ENCODE peak calls at places on chromosomes 6 and 20, in five cellular contexts. V is right cardiac atrium, I is AG04450, J is uterus, M is suprapubic skin. K is an unnamed sample. For H3K9me3, the result is how much of the 10 kb centered on the place peaks cover.

GRCh38 chr20:52048365-52048764 is 143.2 kb downstream of the ZFP64 start:
- DNase-seq in I (no peak), M (no peak), J (no peak), V (no peak), K (no peak)

GRCh38 chr6:53728570-53729194 is 63.1 kb upstream of the KLHL31 start:
- DNase-seq in J (peak), M (no peak), V (no peak), I (peak), K (peak)

GRCh38 chr6:21586760-21587181 is 6.8 kb upstream of the SOX4 start:
- DNase-seq in V (peak), M (peak), I (no peak), J (peak), K (no peak)

GRCh38 chr20:53735536-53736050 is 142.0 kb upstream of the ZNF217 start:
- DNase-seq in M (no peak), V (no peak), J (no peak), I (peak), K (no peak)

GRCh38 chr20:21100590-21101452 is 5.3 kb downstream of the LINC00237 start:
- DNase-seq in I (no peak), V (peak), M (no peak), J (no peak), K (no peak)

GRCh38 chr6:25874822-25875562 is 949 bp upstream of the SLC17A3 start:
- DNase-seq in I (no peak), V (no peak), J (no peak), M (no peak), K (no peak)

GRCh38 chr6:127484207-127484858 is 25.1 kb upstream of the KIAA0408 start:
- DNase-seq in I (no peak), J (no peak), M (no peak), V (no peak), K (no peak)

GRCh38 chr20:23298926-23299672 is 51.5 kb upstream of the NXT1 start:
- DNase-seq in M (no peak), J (no peak), V (no peak), I (no peak), K (no peak)

GRCh38 chr20:20205141-20205861 is 153.0 kb downstream of the CFAP61 start:
- DNase-seq in I (no peak), V (no peak), J (no peak), M (no peak), K (no peak)

GRCh38 chr6:12870033-12870432 is 153.5 kb downstream of the PHACTR1 start:
- DNase-seq in V (no peak), I (no peak), M (no peak), J (no peak), K (no peak)

GRCh38 chr20:49349678-49350077 is 71.8 kb upstream of the ZNFX1 start:
- DNase-seq in J (peak), M (peak), I (no peak), V (no peak), K (no peak)

GRCh38 chr6:71299541-71300470 is 11.2 kb downstream of the OGFRL1 start:
- DNase-seq in M (no peak), V (no peak), J (no peak), I (no peak), K (no peak)

GRCh38 chr6:38169826-38170526 is 350.4 kb downstream of the ZFAND3 start:
- DNase-seq in V (no peak), J (no peak), I (no peak), M (no peak), K (no peak)

GRCh38 chr6:139732451-139732850 is 358.0 kb upstream of the CITED2 start:
- DNase-seq in M (no peak), J (peak), I (no peak), V (no peak), K (no peak)

GRCh38 chr6:140076078-140076477 is 701.6 kb upstream of the CITED2 start:
- DNase-seq in I (no peak), J (no peak), V (no peak), M (no peak), K (no peak)

GRCh38 chr20:21583486-21584168 is 69.8 kb upstream of the NKX2-2 start:
- DNase-seq in J (no peak), M (no peak), I (no peak), V (no peak), K (no peak)

GRCh38 chr6:56787209-56787608 is 144.5 kb upstream of the DST start:
- DNase-seq in J (no peak), V (no peak), M (no peak), I (no peak), K (no peak)

GRCh38 chr20:6053776-6054688 is at the start of gene LRRN4:
- DNase-seq in V (no peak), J (no peak), I (no peak), M (no peak), K (no peak)

GRCh38 chr6:41580690-41581089 is 34.5 kb downstream of the FOXP4 start:
- DNase-seq in V (no peak), M (no peak), J (no peak), I (no peak), K (no peak)

GRCh38 chr6:19153270-19153980 is 683.7 kb upstream of the ID4 start:
- DNase-seq in V (peak), J (no peak), I (no peak), M (no peak), K (no peak)

GRCh38 chr6:52310932-52311331 is 26.4 kb upstream of the MCM3 start:
- DNase-seq in M (no peak), I (no peak), V (no peak), J (no peak), K (no peak)

GRCh38 chr20:420721-421574 is 12.8 kb downstream of the RBCK1 start:
- DNase-seq in I (no peak), M (no peak), J (no peak), V (no peak), K (no peak)

GRCh38 chr6:42963855-42964605 is 3.5 kb downstream of the GNMT start:
- DNase-seq in I (peak), V (no peak), M (no peak), J (no peak), K (no peak)

GRCh38 chr6:128017288-128017687 is 116.4 kb upstream of the THEMIS start:
- DNase-seq in I (no peak), M (no peak), V (no peak), J (no peak), K (no peak)

GRCh38 chr6:113178349-113178748 is 678.8 kb upstream of the MARCKS start:
- DNase-seq in V (no peak), I (no peak), M (no peak), J (no peak), K (no peak)

GRCh38 chr20:62407221-62407992 is at the start of gene CABLES2:
- DNase-seq in M (peak), I (peak), V (peak), J (peak), K (peak)

GRCh38 chr6:16060039-16060438 is 68.8 kb upstream of the MYLIP start:
- DNase-seq in V (no peak), J (no peak), M (no peak), I (no peak), K (no peak)

GRCh38 chr6:43699564-43700186 is 12.1 kb upstream of the MRPS18A start:
- DNase-seq in I (no peak), V (no peak), M (no peak), J (no peak), K (no peak)

GRCh38 chr6:7169296-7169721 is 61.5 kb downstream of the RREB1 start:
- DNase-seq in J (peak), I (no peak), V (peak), M (no peak), K (no peak)

GRCh38 chr20:25000268-25000801 is 7.8 kb upstream of the APMAP start:
- DNase-seq in J (peak), V (peak), I (no peak), M (peak), K (no peak)

GRCh38 chr6:6810727-6811126 is 222.2 kb downstream of the LY86 start:
- DNase-seq in J (no peak), I (no peak), V (no peak), M (no peak), K (no peak)

GRCh38 chr20:51440589-51440988 is 101.9 kb downstream of the NFATC2 start:
- DNase-seq in J (no peak), I (no peak), M (no peak), V (no peak), K (no peak)

GRCh38 chr20:50186151-50186885 is 4.3 kb upstream of the CEBPB start:
- DNase-seq in J (peak), M (peak), V (peak), I (peak), K (peak)

GRCh38 chr6:125312478-125312877 is 10.7 kb upstream of the HDDC2 start:
- DNase-seq in J (no peak), V (no peak), M (no peak), I (no peak), K (no peak)

GRCh38 chr20:63290136-63290676 is 2.8 kb upstream of the COL20A1 start:
- DNase-seq in I (no peak), M (no peak), J (no peak), V (peak), K (no peak)

GRCh38 chr20:4999788-5000187 is 1.5 kb downstream of the SLC23A2 start:
- DNase-seq in I (no peak), V (no peak), J (no peak), M (no peak), K (no peak)

GRCh38 chr20:32224463-32224862 is 16.8 kb downstream of the POFUT1 start:
- DNase-seq in J (no peak), V (no peak), M (no peak), I (no peak), K (no peak)

GRCh38 chr6:44868335-44868668 is 459.8 kb upstream of the RUNX2 start:
- DNase-seq in J (no peak), I (no peak), M (no peak), V (no peak), K (no peak)

GRCh38 chr20:44403194-44404112 is 48.0 kb downstream of the HNF4A start:
- DNase-seq in I (no peak), J (no peak), M (no peak), V (no peak), K (no peak)

GRCh38 chr20:44401052-44401769 is 45.7 kb downstream of the HNF4A start:
- DNase-seq in J (no peak), M (no peak), I (no peak), V (no peak), K (no peak)

GRCh38 chr20:44404204-44405181 is 49.0 kb downstream of the HNF4A start:
- DNase-seq in I (no peak), M (no peak), J (no peak), V (no peak), K (no peak)

GRCh38 chr20:44401770-44402390 is 46.4 kb downstream of the HNF4A start:
- DNase-seq in M (no peak), V (no peak), I (no peak), J (no peak), K (no peak)

GRCh38 chr20:44402391-44403193 is 47.1 kb downstream of the HNF4A start:
- DNase-seq in I (no peak), J (no peak), V (no peak), M (no peak), K (no peak)
- H3K4me3 ChIP-seq in I (no peak), J (no peak), V (no peak), M (no peak), K (no peak)

GRCh38 chr6:88964509-88964908 is 1.1 kb upstream of the RNGTT start:
- DNase-seq in V (no peak), I (no peak), J (no peak), M (no peak), K (no peak)
- H3K27ac ChIP-seq in V (no peak), I (no peak), J (peak), M (no peak), K (no peak)

DNA sequence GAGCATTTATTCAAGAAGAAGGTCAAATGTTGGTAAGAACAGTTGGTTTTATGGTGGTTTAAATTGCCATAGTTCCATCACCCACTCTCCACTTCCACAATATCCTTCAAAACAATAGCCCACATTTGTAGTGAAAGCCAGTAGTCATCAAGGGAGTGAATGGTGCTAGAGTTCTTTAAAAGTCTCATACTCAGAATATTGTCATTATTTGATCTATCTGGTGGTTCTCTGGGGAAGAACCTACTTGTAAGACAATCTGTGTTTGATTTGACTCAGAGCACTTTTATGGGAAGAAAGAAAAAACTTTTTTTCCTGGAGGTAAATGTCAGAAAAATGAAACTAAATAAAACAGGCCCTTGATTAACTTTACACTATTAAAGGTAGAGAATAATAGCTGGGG is 893.8 kb downstream of the QKI start:
- DNase-seq in V (no peak), I (no peak), J (no peak), M (no peak), K (no peak)
- H3K9me3 ChIP-seq in V (under half), I (under half), J (under half), M (under half), K (under half)

GRCh38 chr20:37519508-37520416 is 1.3 kb upstream of the NNAT start:
- DNase-seq in M (no peak), J (no peak), V (peak), I (no peak), K (no peak)
- H3K4me3 ChIP-seq in M (no peak), J (no peak), V (no peak), I (no peak), K (no peak)

K was measured in effector memory CD4-positive, alpha-beta T cell.